ENCODE peak calls at places on chromosomes 3 and 15, in ten cellular contexts. One of them, this sample, is unnamed.

GRCh38 chr3:194855025-194855391 is 169.3 kb downstream of the FAM43A start:
- DNase-seq in Right ventricle myocardium superior: no peak
- DNase-seq in CD4-positive, CD25-positive, alpha-beta regulatory T cell: no peak
- DNase-seq in iPS DF 6.9: no peak
- DNase-seq in H9: no peak
- DNase-seq in EH: no peak
- DNase-seq in lower lobe of right lung: no peak
- DNase-seq in transverse colon: peak; percentile 27
- DNase-seq in stimulated activated naive CD8-positive, alpha-beta T cell treated with anti-CD3 and anti-CD28 coated beads, Interleukin-15, amount 100 ng/mL, for 72 hours: no peak
- DNase-seq in cerebellar cortex: no peak
- DNase-seq in this sample: no peak

GRCh38 chr3:294096-294495 is 97.5 kb downstream of the CHL1 start:
- DNase-seq in Right ventricle myocardium superior: no peak
- DNase-seq in transverse colon: no peak
- DNase-seq in EH: no peak
- DNase-seq in lower lobe of right lung: no peak
- DNase-seq in H9: no peak
- DNase-seq in CD4-positive, CD25-positive, alpha-beta regulatory T cell: no peak
- DNase-seq in stimulated activated naive CD8-positive, alpha-beta T cell treated with anti-CD3 and anti-CD28 coated beads, Interleukin-15, amount 100 ng/mL, for 72 hours: no peak
- DNase-seq in iPS DF 6.9: no peak
- DNase-seq in cerebellar cortex: no peak
- DNase-seq in this sample: no peak

GRCh38 chr15:89482139-89482538 is 14.2 kb downstream of the RHCG start:
- DNase-seq in iPS DF 6.9: no peak
- DNase-seq in EH: peak; percentile 46
- DNase-seq in transverse colon: no peak
- DNase-seq in CD4-positive, CD25-positive, alpha-beta regulatory T cell: no peak
- DNase-seq in cerebellar cortex: no peak
- DNase-seq in stimulated activated naive CD8-positive, alpha-beta T cell treated with anti-CD3 and anti-CD28 coated beads, Interleukin-15, amount 100 ng/mL, for 72 hours: no peak
- DNase-seq in H9: no peak
- DNase-seq in Right ventricle myocardium superior: no peak
- DNase-seq in lower lobe of right lung: no peak
- DNase-seq in this sample: no peak

GRCh38 chr3:12935861-12936830 is 94.8 kb upstream of the RPL32 start:
- DNase-seq in transverse colon: no peak
- DNase-seq in cerebellar cortex: no peak
- DNase-seq in iPS DF 6.9: no peak
- DNase-seq in stimulated activated naive CD8-positive, alpha-beta T cell treated with anti-CD3 and anti-CD28 coated beads, Interleukin-15, amount 100 ng/mL, for 72 hours: no peak
- DNase-seq in CD4-positive, CD25-positive, alpha-beta regulatory T cell: no peak
- DNase-seq in EH: no peak
- DNase-seq in Right ventricle myocardium superior: no peak
- DNase-seq in H9: no peak
- DNase-seq in lower lobe of right lung: no peak
- DNase-seq in this sample: no peak

GRCh38 chr3:41174703-41174964 is 24.7 kb upstream of the CTNNB1 start:
- DNase-seq in EH: no peak
- DNase-seq in stimulated activated naive CD8-positive, alpha-beta T cell treated with anti-CD3 and anti-CD28 coated beads, Interleukin-15, amount 100 ng/mL, for 72 hours: no peak
- DNase-seq in cerebellar cortex: no peak
- DNase-seq in iPS DF 6.9: no peak
- DNase-seq in H9: no peak
- DNase-seq in CD4-positive, CD25-positive, alpha-beta regulatory T cell: no peak
- DNase-seq in lower lobe of right lung: no peak
- DNase-seq in transverse colon: no peak
- DNase-seq in Right ventricle myocardium superior: no peak
- DNase-seq in this sample: no peak

GRCh38 chr3:120353463-120353862 is 4.3 kb upstream of the LRRC58 start:
- DNase-seq in H9: no peak
- DNase-seq in EH: no peak
- DNase-seq in stimulated activated naive CD8-positive, alpha-beta T cell treated with anti-CD3 and anti-CD28 coated beads, Interleukin-15, amount 100 ng/mL, for 72 hours: no peak
- DNase-seq in CD4-positive, CD25-positive, alpha-beta regulatory T cell: no peak
- DNase-seq in iPS DF 6.9: no peak
- DNase-seq in lower lobe of right lung: no peak
- DNase-seq in transverse colon: no peak
- DNase-seq in cerebellar cortex: no peak
- DNase-seq in Right ventricle myocardium superior: no peak
- DNase-seq in this sample: no peak

GRCh38 chr15:43541785-43542184 is 24.4 kb downstream of the MAP1A start:
- DNase-seq in Right ventricle myocardium superior: no peak
- DNase-seq in EH: no peak
- DNase-seq in H9: no peak
- DNase-seq in transverse colon: no peak
- DNase-seq in lower lobe of right lung: no peak
- DNase-seq in stimulated activated naive CD8-positive, alpha-beta T cell treated with anti-CD3 and anti-CD28 coated beads, Interleukin-15, amount 100 ng/mL, for 72 hours: no peak
- DNase-seq in CD4-positive, CD25-positive, alpha-beta regulatory T cell: no peak
- DNase-seq in cerebellar cortex: no peak
- DNase-seq in iPS DF 6.9: no peak
- DNase-seq in this sample: no peak

GRCh38 chr15:57534279-57534678 is 57.4 kb upstream of the MYZAP start:
- DNase-seq in H9: peak; percentile 72
- DNase-seq in stimulated activated naive CD8-positive, alpha-beta T cell treated with anti-CD3 and anti-CD28 coated beads, Interleukin-15, amount 100 ng/mL, for 72 hours: no peak
- DNase-seq in cerebellar cortex: no peak
- DNase-seq in CD4-positive, CD25-positive, alpha-beta regulatory T cell: no peak
- DNase-seq in transverse colon: no peak
- DNase-seq in iPS DF 6.9: no peak
- DNase-seq in EH: peak; percentile 21
- DNase-seq in lower lobe of right lung: no peak
- DNase-seq in Right ventricle myocardium superior: no peak
- DNase-seq in this sample: no peak

GRCh38 chr3:38834110-38834509 is 18.1 kb upstream of the SCN10A start:
- DNase-seq in cerebellar cortex: no peak
- DNase-seq in Right ventricle myocardium superior: peak; percentile 79
- DNase-seq in lower lobe of right lung: no peak
- DNase-seq in iPS DF 6.9: peak; percentile 27
- DNase-seq in transverse colon: peak; percentile 9
- DNase-seq in H9: peak; percentile 83
- DNase-seq in stimulated activated naive CD8-positive, alpha-beta T cell treated with anti-CD3 and anti-CD28 coated beads, Interleukin-15, amount 100 ng/mL, for 72 hours: peak; percentile 72
- DNase-seq in CD4-positive, CD25-positive, alpha-beta regulatory T cell: peak; percentile 2
- DNase-seq in EH: peak; percentile 91
- DNase-seq in this sample: peak; percentile 58

GRCh38 chr3:160005004-160005403 is 16.4 kb downstream of the IL12A start:
- DNase-seq in Right ventricle myocardium superior: no peak
- DNase-seq in cerebellar cortex: no peak
- DNase-seq in lower lobe of right lung: no peak
- DNase-seq in H9: no peak
- DNase-seq in transverse colon: no peak
- DNase-seq in EH: no peak
- DNase-seq in iPS DF 6.9: no peak
- DNase-seq in CD4-positive, CD25-positive, alpha-beta regulatory T cell: no peak
- DNase-seq in stimulated activated naive CD8-positive, alpha-beta T cell treated with anti-CD3 and anti-CD28 coated beads, Interleukin-15, amount 100 ng/mL, for 72 hours: no peak
- DNase-seq in this sample: no peak

GRCh38 chr3:122514123-122515019 is at the start of gene KPNA1:
- DNase-seq in iPS DF 6.9: peak; percentile 64
- DNase-seq in Right ventricle myocardium superior: peak; percentile 92
- DNase-seq in EH: peak; percentile 89
- DNase-seq in H9: peak; percentile 92
- DNase-seq in cerebellar cortex: peak; percentile 86
- DNase-seq in CD4-positive, CD25-positive, alpha-beta regulatory T cell: peak; percentile 90
- DNase-seq in transverse colon: peak; percentile 88
- DNase-seq in lower lobe of right lung: peak; percentile 91
- DNase-seq in stimulated activated naive CD8-positive, alpha-beta T cell treated with anti-CD3 and anti-CD28 coated beads, Interleukin-15, amount 100 ng/mL, for 72 hours: peak; percentile 93
- DNase-seq in this sample: peak; percentile 95

GRCh38 chr15:77027111-77027696 is 32.3 kb downstream of the PSTPIP1 start:
- DNase-seq in H9: no peak
- DNase-seq in Right ventricle myocardium superior: no peak
- DNase-seq in lower lobe of right lung: no peak
- DNase-seq in transverse colon: no peak
- DNase-seq in EH: no peak
- DNase-seq in CD4-positive, CD25-positive, alpha-beta regulatory T cell: no peak
- DNase-seq in stimulated activated naive CD8-positive, alpha-beta T cell treated with anti-CD3 and anti-CD28 coated beads, Interleukin-15, amount 100 ng/mL, for 72 hours: no peak
- DNase-seq in cerebellar cortex: no peak
- DNase-seq in iPS DF 6.9: no peak
- DNase-seq in this sample: no peak